ENCODE peak calls at places on chromosomes 6 and 20, in seven cellular contexts. L is esophagus squamous epithelium, S is fibroblast of lung, D is ovary, E is Panc1, Z is stomach, O is brain microvascular endothelial cell. Y is an unnamed sample.

GRCh38 chr20:34525342-34525708 is 9.1 kb downstream of the DYNLRB1 start:
- DNase-seq in D (no peak), O (no peak), L (no peak), Z (no peak), E (no peak), S (no peak), Y (no peak)

GRCh38 chr20:59647271-59647670 is 42.9 kb downstream of the PHACTR3 start:
- DNase-seq in E (no peak), Z (no peak), L (no peak), O (no peak), S (no peak), D (no peak), Y (no peak)

GRCh38 chr6:34202329-34203201 is 34.1 kb upstream of the HMGA1 start:
- DNase-seq in E (no peak), L (no peak), S (no peak), Z (no peak), O (no peak), D (no peak), Y (no peak)

GRCh38 chr20:59692139-59692538 is 87.8 kb downstream of the PHACTR3 start:
- DNase-seq in Z (no peak), D (no peak), O (no peak), S (no peak), L (no peak), E (no peak), Y (no peak)

GRCh38 chr20:16115891-16116577 is 457.2 kb downstream of the KIF16B start:
- DNase-seq in L (no peak), D (no peak), E (no peak), Z (no peak), S (no peak), O (no peak), Y (no peak)

GRCh38 chr6:3911614-3912336 is 62.6 kb downstream of the FAM50B start:
- DNase-seq in E (peak; percentile 38), S (peak; percentile 93), O (peak; percentile 95), Z (peak; percentile 73), D (peak; percentile 56), L (no peak), Y (no peak)

GRCh38 chr6:106132153-106132698 is 46.1 kb downstream of the PRDM1 start:
- DNase-seq in L (no peak), Z (no peak), S (no peak), D (no peak), E (no peak), O (no peak), Y (no peak)

GRCh38 chr6:44715188-44715587 is 327.7 kb downstream of the CDC5L start:
- DNase-seq in D (no peak), E (no peak), Z (no peak), L (no peak), S (no peak), O (no peak), Y (no peak)

GRCh38 chr6:48476257-48476656 is 365.3 kb upstream of the PTCHD4 start:
- DNase-seq in S (peak; percentile 13), Z (no peak), L (no peak), O (peak; percentile 14), D (no peak), E (no peak), Y (no peak)

GRCh38 chr6:146545608-146546007 is 2.0 kb downstream of the RAB32 start:
- DNase-seq in D (no peak), Z (no peak), L (no peak), S (peak; percentile 86), E (no peak), O (peak; percentile 26), Y (no peak)

GRCh38 chr6:41047745-41048742 is 5.0 kb upstream of the APOBEC2 start:
- DNase-seq in L (no peak), E (no peak), D (no peak), S (no peak), Z (peak; percentile 49), O (no peak), Y (no peak)

GRCh38 chr6:41777886-41778285 is 1.8 kb downstream of the FRS3 start:
- DNase-seq in E (no peak), D (no peak), L (no peak), S (no peak), O (no peak), Z (no peak), Y (no peak)

DNA sequence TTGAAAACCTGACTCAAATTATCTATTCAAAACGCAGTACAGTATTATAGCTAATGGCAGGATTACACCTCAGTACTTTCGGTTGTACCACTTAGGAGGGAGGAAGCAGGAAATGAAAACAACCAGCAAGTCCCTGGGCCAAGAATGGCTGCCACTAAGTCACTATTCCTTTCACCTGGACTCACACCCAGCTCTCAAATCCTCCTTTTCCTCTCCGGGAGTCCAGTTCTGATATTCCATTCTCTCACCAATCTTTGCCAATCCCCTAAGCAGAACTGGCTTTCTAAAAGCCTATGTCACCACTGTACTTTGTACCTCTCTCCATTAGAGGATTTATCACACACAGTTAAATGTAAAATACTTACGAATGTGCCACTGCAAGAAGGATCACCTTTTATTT is 20.6 kb downstream of the TMEM242 start:
- DNase-seq in O (no peak), L (no peak), D (no peak), S (no peak), E (no peak), Z (no peak), Y (no peak)
- H3K4me3 ChIP-seq in O (no peak overlapping the region), L (no peak overlapping the region), D (no peak overlapping the region), S (no peak overlapping the region), E (no peak overlapping the region), Z (no peak overlapping the region), Y (no peak overlapping the region)

GRCh38 chr20:41418739-41419293 is 52.2 kb upstream of the EMILIN3 start:
- DNase-seq in S (no peak), E (no peak), Z (no peak), O (no peak), L (no peak), D (no peak), Y (no peak)
- H3K36me3 ChIP-seq in S (peaks cover 6% of the 10 kb centered on the region), E (peaks cover 3% of the 10 kb centered on the region), Z (peaks cover 98% of the 10 kb centered on the region), O (peaks cover 54% of the 10 kb centered on the region), L (no peaks in the 10 kb centered on the region), D (no peaks in the 10 kb centered on the region), Y (peaks cover 96% of the 10 kb centered on the region)

DNA sequence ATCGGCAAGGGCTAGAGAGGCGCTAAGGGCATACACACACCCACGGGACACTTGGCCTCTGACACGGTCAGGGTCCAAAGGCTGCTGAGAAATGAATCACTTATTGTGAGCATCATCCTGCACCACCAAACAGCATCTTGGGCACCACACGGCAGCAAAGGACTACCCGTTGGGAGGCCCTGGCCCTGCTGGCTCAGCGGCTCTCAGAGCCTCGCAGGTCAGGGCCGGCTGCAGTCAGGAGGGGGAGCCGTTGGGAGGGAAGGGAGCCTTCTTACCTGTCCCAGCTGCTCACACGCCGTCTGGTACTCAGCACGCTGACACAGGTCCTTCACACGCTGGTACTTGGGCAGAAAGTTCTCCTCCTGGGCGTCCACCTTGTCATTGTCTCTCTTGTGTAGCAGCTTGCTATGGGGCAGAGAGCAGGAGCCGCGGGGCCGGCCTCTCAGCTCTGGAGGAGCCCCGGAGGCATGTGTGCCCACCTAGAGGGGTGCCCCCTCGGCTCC is 109.0 kb downstream of the SULF2 start:
- DNase-seq in E (no peak), S (no peak), O (no peak), Z (no peak), L (no peak), D (no peak), Y (no peak)
- TF ChIP-seq CTCF in E (no peak), S (no peak), O (peak; percentile 25), Z (no peak), L (no peak), D (no peak), Y (peak; percentile 10)

GRCh38 chr6:139533573-139534471 is 159.4 kb upstream of the CITED2 start:
- DNase-seq in Z (peak; percentile 55), S (peak; percentile 81), O (peak; percentile 63), D (peak; percentile 29), L (no peak), E (no peak), Y (no peak)
- H3K4me3 ChIP-seq in Z (no peak overlapping the region), S (no peak overlapping the region), O (no peak overlapping the region), D (no peak overlapping the region), L (no peak overlapping the region), E (peak overlapping the region; percentile 25), Y (no peak overlapping the region)

GRCh38 chr20:62390306-62391164 is 3.6 kb downstream of the RPS21 start:
- DNase-seq in Z (no peak), D (no peak), O (no peak), L (no peak), S (no peak), E (no peak), Y (no peak)
- H3K36me3 ChIP-seq in Z (peaks cover 77% of the 10 kb centered on the region), D (no peaks in the 10 kb centered on the region), O (peaks cover 23% of the 10 kb centered on the region), L (no peaks in the 10 kb centered on the region), S (peaks cover 20% of the 10 kb centered on the region), E (peaks cover 14% of the 10 kb centered on the region), Y (peaks cover 72% of the 10 kb centered on the region)

GRCh38 chr6:134533991-134534390 is 216.1 kb upstream of the SGK1 start:
- DNase-seq in L (no peak), S (no peak), O (no peak), E (no peak), D (no peak), Z (no peak), Y (no peak)
- TF ChIP-seq CTCF in L (no peak), S (no peak), O (no peak), E (no peak), D (no peak), Z (no peak), Y (no peak)

GRCh38 chr6:13485303-13485702 is 2.1 kb downstream of the GFOD1 start:
- DNase-seq in D (no peak), Z (no peak), O (no peak), L (no peak), E (no peak), S (no peak), Y (no peak)

GRCh38 chr6:13485923-13486557 is 1.4 kb downstream of the GFOD1 start:
- DNase-seq in O (no peak), D (peak; percentile 23), S (peak; percentile 51), L (no peak), Z (no peak), E (no peak), Y (peak; percentile 55)

GRCh38 chr6:13484827-13485226 is 2.6 kb downstream of the GFOD1 start:
- DNase-seq in O (no peak), E (no peak), Z (no peak), S (no peak), L (no peak), D (no peak), Y (no peak)

GRCh38 chr6:13486679-13487121 is 700 bp downstream of the GFOD1 start:
- DNase-seq in L (peak; percentile 9), Z (peak; percentile 45), D (peak; percentile 40), E (no peak), O (peak; percentile 60), S (peak; percentile 72), Y (peak; percentile 67)

GRCh38 chr6:13484138-13484708 is 3.2 kb downstream of the GFOD1 start:
- DNase-seq in S (no peak), O (no peak), L (no peak), Z (no peak), D (no peak), E (no peak), Y (peak; percentile 21)
- H3K4me3 ChIP-seq in S (peak overlapping the region; percentile 78), O (no peak overlapping the region), L (peak overlapping the region; percentile 67), Z (peak overlapping the region; percentile 92), D (no peak overlapping the region), E (no peak overlapping the region), Y (no peak overlapping the region)

Y was measured in DND-41.